ENCODE peak calls at places on chromosomes 1 and 21, in five cellular contexts. One of them, this sample, is unnamed.

GRCh38 chr1:225919906-225920305 is 4.1 kb downstream of the PYCR2 start:
- DNase-seq in GM12878: peak; percentile 17
- DNase-seq in ascending aorta: peak; percentile 81
- DNase-seq in HL-60: peak; percentile 61
- DNase-seq in HCT116: no peak
- DNase-seq in this sample: peak; percentile 86

GRCh38 chr1:218415726-218416125 is 70.6 kb downstream of the TGFB2 start:
- DNase-seq in GM12878: no peak
- DNase-seq in ascending aorta: no peak
- DNase-seq in HL-60: no peak
- DNase-seq in HCT116: no peak
- DNase-seq in this sample: no peak

GRCh38 chr1:151958959-151959358 is 34.7 kb downstream of the S100A10 start:
- DNase-seq in GM12878: no peak
- DNase-seq in ascending aorta: no peak
- DNase-seq in HL-60: peak; percentile 70
- DNase-seq in HCT116: no peak
- DNase-seq in this sample: no peak

GRCh38 chr1:89516055-89516454 is 8.6 kb upstream of the LRRC8B start:
- DNase-seq in GM12878: no peak
- DNase-seq in ascending aorta: no peak
- DNase-seq in HL-60: no peak
- DNase-seq in HCT116: peak; percentile 41
- DNase-seq in this sample: no peak

GRCh38 chr1:151024540-151025146 is 11.7 kb upstream of the BNIPL start:
- DNase-seq in GM12878: no peak
- DNase-seq in ascending aorta: peak; percentile 92
- DNase-seq in HL-60: peak; percentile 86
- DNase-seq in HCT116: peak; percentile 46
- DNase-seq in this sample: peak; percentile 41

GRCh38 chr1:201214461-201214860 is 23.8 kb downstream of the IGFN1 start:
- DNase-seq in GM12878: no peak
- DNase-seq in ascending aorta: no peak
- DNase-seq in HL-60: no peak
- DNase-seq in HCT116: no peak
- DNase-seq in this sample: no peak

GRCh38 chr1:21290546-21290944 is 282 bp upstream of the ECE1 start:
- DNase-seq in GM12878: peak; percentile 43
- DNase-seq in ascending aorta: no peak
- DNase-seq in HL-60: no peak
- DNase-seq in HCT116: no peak
- DNase-seq in this sample: no peak

GRCh38 chr1:19013826-19014548 is 57.5 kb upstream of the IFFO2 start:
- DNase-seq in GM12878: no peak
- DNase-seq in ascending aorta: peak; percentile 51
- DNase-seq in HL-60: no peak
- DNase-seq in HCT116: no peak
- DNase-seq in this sample: no peak

GRCh38 chr1:2429780-2430591 is 17.6 kb upstream of the PEX10 start:
- DNase-seq in GM12878: no peak
- DNase-seq in ascending aorta: no peak
- DNase-seq in HL-60: no peak
- DNase-seq in HCT116: no peak
- DNase-seq in this sample: no peak

GRCh38 chr1:241606544-241606943 is 33.6 kb downstream of the CHML start:
- DNase-seq in GM12878: no peak
- DNase-seq in ascending aorta: no peak
- DNase-seq in HL-60: no peak
- DNase-seq in HCT116: no peak
- DNase-seq in this sample: no peak

GRCh38 chr1:202144510-202145324 is at the start of gene ARL8A:
- DNase-seq in GM12878: no peak
- DNase-seq in ascending aorta: peak; percentile 83
- DNase-seq in HL-60: peak; percentile 50
- DNase-seq in HCT116: no peak
- DNase-seq in this sample: no peak

GRCh38 chr1:161074676-161075368 is 5.1 kb upstream of the ARHGAP30 start:
- DNase-seq in GM12878: no peak
- DNase-seq in ascending aorta: no peak
- DNase-seq in HL-60: no peak
- DNase-seq in HCT116: no peak
- DNase-seq in this sample: no peak

GRCh38 chr1:85607126-85607912 is 26.8 kb downstream of the CCN1 start:
- DNase-seq in GM12878: no peak
- DNase-seq in ascending aorta: no peak
- DNase-seq in HL-60: no peak
- DNase-seq in HCT116: peak; percentile 93
- DNase-seq in this sample: peak; percentile 100

GRCh38 chr1:46816930-46817329 is 18.1 kb downstream of the CYP4B1 start:
- DNase-seq in GM12878: no peak
- DNase-seq in ascending aorta: no peak
- DNase-seq in HL-60: no peak
- DNase-seq in HCT116: no peak
- DNase-seq in this sample: no peak

GRCh38 chr21:37642493-37642892 is 273.8 kb downstream of the KCNJ6 start:
- DNase-seq in GM12878: no peak
- DNase-seq in ascending aorta: no peak
- DNase-seq in HL-60: peak; percentile 37
- DNase-seq in HCT116: peak; percentile 24
- DNase-seq in this sample: no peak

GRCh38 chr1:187621961-187622360 is 793.2 kb downstream of the PLA2G4A start:
- DNase-seq in GM12878: peak; percentile 21
- DNase-seq in ascending aorta: no peak
- DNase-seq in HL-60: peak; percentile 81
- DNase-seq in HCT116: no peak
- DNase-seq in this sample: peak; percentile 59

GRCh38 chr1:156689960-156690672 is 12.9 kb upstream of the NES start:
- DNase-seq in GM12878: no peak
- DNase-seq in ascending aorta: no peak
- DNase-seq in HL-60: no peak
- DNase-seq in HCT116: no peak
- DNase-seq in this sample: no peak

GRCh38 chr1:223230161-223230881 is 87.3 kb upstream of the TLR5 start:
- DNase-seq in GM12878: no peak
- DNase-seq in ascending aorta: no peak
- DNase-seq in HL-60: no peak
- DNase-seq in HCT116: peak; percentile 41
- DNase-seq in this sample: peak; percentile 86

GRCh38 chr1:3330771-3331245 is 123.7 kb upstream of the ARHGEF16 start:
- DNase-seq in GM12878: no peak
- DNase-seq in ascending aorta: no peak
- DNase-seq in HL-60: no peak
- DNase-seq in HCT116: no peak
- DNase-seq in this sample: no peak

GRCh38 chr1:119097380-119097779 is 43.1 kb downstream of the WARS2 start:
- DNase-seq in GM12878: no peak
- DNase-seq in ascending aorta: no peak
- DNase-seq in HL-60: no peak
- DNase-seq in HCT116: no peak
- DNase-seq in this sample: peak; percentile 66

GRCh38 chr1:117365350-117366280 is 1.6 kb upstream of the MAN1A2 start:
- DNase-seq in GM12878: no peak
- DNase-seq in ascending aorta: no peak
- DNase-seq in HL-60: no peak
- DNase-seq in HCT116: no peak
- DNase-seq in this sample: no peak
- H3K4me3 ChIP-seq in GM12878: peak overlapping the region; percentile 96
- H3K4me3 ChIP-seq in ascending aorta: peak overlapping the region; percentile 86
- H3K4me3 ChIP-seq in HL-60: peak overlapping the region; percentile 94
- H3K4me3 ChIP-seq in HCT116: peak overlapping the region; percentile 77
- H3K4me3 ChIP-seq in this sample: peak overlapping the region; percentile 84

DNA sequence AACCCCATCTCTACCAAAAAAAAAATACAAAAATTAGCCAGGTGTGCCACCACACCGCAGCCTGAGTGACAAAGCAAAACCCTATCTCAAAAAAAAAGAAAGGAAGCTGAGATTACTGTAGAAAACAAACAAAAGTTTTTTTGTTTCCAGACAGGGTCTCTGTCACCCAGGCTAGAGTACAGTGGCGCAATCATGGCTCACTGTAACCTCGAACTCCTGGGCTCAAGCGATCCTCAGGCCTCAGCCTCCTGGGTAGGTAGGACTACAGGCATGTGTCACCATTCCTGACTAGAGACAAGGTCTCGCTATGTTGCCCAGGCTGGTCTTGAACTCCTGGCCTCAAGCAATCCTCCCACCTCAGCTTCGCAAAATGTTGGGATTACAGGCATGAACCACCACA is 2.8 kb upstream of the PYGO2 start:
- DNase-seq in GM12878: no peak
- DNase-seq in ascending aorta: no peak
- DNase-seq in HL-60: no peak
- DNase-seq in HCT116: no peak
- DNase-seq in this sample: no peak
- TF ChIP-seq CTCF in GM12878: no peak
- TF ChIP-seq CTCF in ascending aorta: no peak
- TF ChIP-seq CTCF in HL-60: no peak
- TF ChIP-seq CTCF in HCT116: no peak
- TF ChIP-seq CTCF in this sample: no peak

DNA sequence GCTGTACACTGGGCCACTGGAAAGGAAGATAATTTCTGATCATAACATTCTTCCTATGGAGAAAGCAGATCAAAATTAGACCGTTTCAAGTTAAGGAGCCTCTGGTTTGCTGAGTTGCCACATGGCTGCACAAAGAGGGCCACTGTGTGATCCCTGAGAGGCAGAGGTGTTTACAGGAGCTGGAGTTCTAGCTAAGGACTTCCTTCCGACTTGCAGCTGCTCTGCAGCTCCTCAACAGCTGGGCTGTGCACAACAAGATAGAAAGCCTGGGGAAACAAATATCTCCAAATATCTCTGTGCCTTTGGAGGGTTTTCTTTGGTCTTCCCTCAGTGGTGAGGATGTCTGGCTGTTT is 26.8 kb downstream of the GADD45A start:
- DNase-seq in GM12878: no peak
- DNase-seq in ascending aorta: no peak
- DNase-seq in HL-60: no peak
- DNase-seq in HCT116: no peak
- DNase-seq in this sample: no peak
- H3K4me3 ChIP-seq in GM12878: no peak overlapping the region
- H3K4me3 ChIP-seq in ascending aorta: no peak overlapping the region
- H3K4me3 ChIP-seq in HL-60: no peak overlapping the region
- H3K4me3 ChIP-seq in HCT116: no peak overlapping the region
- H3K4me3 ChIP-seq in this sample: no peak overlapping the region

DNA sequence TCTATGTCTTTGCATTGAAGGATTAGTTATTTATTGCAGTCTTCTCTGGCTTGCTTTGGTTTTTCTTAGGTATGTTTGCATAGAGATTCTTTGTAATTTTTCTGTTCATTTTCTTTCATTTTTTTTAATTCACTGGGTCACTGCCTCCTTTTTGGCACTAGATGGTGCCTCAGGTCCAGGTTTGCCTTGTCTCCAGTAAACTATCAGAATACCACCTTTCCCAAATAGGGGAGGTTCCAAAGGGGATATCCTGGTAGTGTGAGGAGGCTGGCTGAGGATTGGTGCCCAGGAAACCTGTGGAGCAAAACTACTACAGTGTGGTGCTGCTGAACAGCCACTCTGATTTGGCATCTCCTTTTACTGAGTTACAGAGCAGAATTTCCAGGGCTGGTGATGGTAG is 257.1 kb downstream of the KCTD3 start:
- DNase-seq in GM12878: no peak
- DNase-seq in ascending aorta: no peak
- DNase-seq in HL-60: no peak
- DNase-seq in HCT116: no peak
- DNase-seq in this sample: peak; percentile 4
- TF ChIP-seq CTCF in GM12878: peak; percentile 32
- TF ChIP-seq CTCF in ascending aorta: no peak
- TF ChIP-seq CTCF in HL-60: no peak
- TF ChIP-seq CTCF in HCT116: peak; percentile 35
- TF ChIP-seq CTCF in this sample: peak; percentile 69

GRCh38 chr1:158520955-158521665 is 33.1 kb downstream of the OR6Y1 start:
- DNase-seq in GM12878: no peak
- DNase-seq in ascending aorta: no peak
- DNase-seq in HL-60: no peak
- DNase-seq in HCT116: no peak
- DNase-seq in this sample: no peak

GRCh38 chr1:158521666-158522058 is 32.5 kb downstream of the OR6Y1 start:
- DNase-seq in GM12878: no peak
- DNase-seq in ascending aorta: no peak
- DNase-seq in HL-60: no peak
- DNase-seq in HCT116: no peak
- DNase-seq in this sample: no peak

GRCh38 chr1:158520021-158520420 is 34.2 kb downstream of the OR6Y1 start:
- DNase-seq in GM12878: no peak
- DNase-seq in ascending aorta: no peak
- DNase-seq in HL-60: no peak
- DNase-seq in HCT116: no peak
- DNase-seq in this sample: no peak

GRCh38 chr1:158516966-158517365 is 37.2 kb downstream of the OR6Y1 start:
- DNase-seq in GM12878: no peak
- DNase-seq in ascending aorta: no peak
- DNase-seq in HL-60: no peak
- DNase-seq in HCT116: no peak
- DNase-seq in this sample: no peak
- H3K4me3 ChIP-seq in GM12878: no peak overlapping the region
- H3K4me3 ChIP-seq in ascending aorta: no peak overlapping the region
- H3K4me3 ChIP-seq in HL-60: no peak overlapping the region
- H3K4me3 ChIP-seq in HCT116: no peak overlapping the region
- H3K4me3 ChIP-seq in this sample: no peak overlapping the region

DNA sequence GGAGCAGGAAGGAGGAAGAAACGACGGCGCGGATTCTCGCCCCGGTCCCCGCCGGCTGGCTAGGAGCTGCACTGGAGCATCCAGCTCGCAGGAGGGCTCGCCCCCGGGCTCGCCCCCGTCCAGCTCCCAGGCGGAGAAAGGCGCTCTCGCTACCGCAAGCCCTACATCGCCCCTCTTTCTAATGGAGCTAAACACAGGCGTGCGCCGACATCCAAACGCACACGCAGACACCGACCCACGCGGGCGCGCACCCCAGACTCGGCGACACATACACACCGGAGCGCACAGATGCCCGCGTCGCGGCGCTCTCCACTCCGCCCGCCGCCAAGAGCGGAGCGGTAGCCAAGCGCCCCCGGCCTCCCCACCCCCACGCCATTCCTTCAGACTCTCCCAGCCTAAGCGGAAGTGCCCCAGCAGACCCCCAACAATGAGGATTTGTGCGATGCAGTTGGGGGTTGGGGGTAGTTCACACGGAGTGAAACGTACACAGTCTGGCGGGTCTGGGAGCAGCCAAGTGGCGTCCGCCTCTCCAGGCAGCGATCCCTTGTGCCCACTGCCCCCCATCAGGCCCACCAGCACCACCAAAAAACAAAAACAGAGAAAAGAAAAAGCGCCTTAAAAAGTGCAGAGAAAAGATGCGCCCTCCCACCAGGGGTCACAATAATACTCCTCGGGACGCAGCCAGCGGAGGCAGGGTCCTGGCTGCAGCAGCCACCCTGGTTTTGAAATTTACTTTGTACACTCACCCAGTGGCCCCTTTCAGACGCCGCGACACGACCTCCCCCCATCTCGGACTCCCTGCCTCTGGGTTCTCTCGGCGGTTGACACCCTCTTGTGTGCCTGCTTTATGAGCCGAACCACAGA is 1.4 kb downstream of the DAB1 start:
- DNase-seq in GM12878: no peak
- DNase-seq in ascending aorta: no peak
- DNase-seq in HL-60: no peak
- DNase-seq in HCT116: no peak
- DNase-seq in this sample: no peak
- TF ChIP-seq CTCF in GM12878: no peak
- TF ChIP-seq CTCF in ascending aorta: no peak
- TF ChIP-seq CTCF in HL-60: no peak
- TF ChIP-seq CTCF in HCT116: no peak
- TF ChIP-seq CTCF in this sample: peak; percentile 39